ENCODE peak calls at places on chromosomes 12 and 14, in four cellular contexts. One of them, this sample, is unnamed.

GRCh38 chr12:103647267-103647666 is 60.2 kb downstream of the STAB2 start:
- DNase-seq in fibroblast of mammary gland: peak; percentile 87
- DNase-seq in BJ: peak; percentile 11
- DNase-seq in lower lobe of right lung: no peak
- DNase-seq in this sample: no peak

GRCh38 chr12:123293178-123293760 is 21.6 kb upstream of the CDK2AP1 start:
- DNase-seq in fibroblast of mammary gland: no peak
- DNase-seq in lower lobe of right lung: no peak
- DNase-seq in BJ: no peak
- DNase-seq in this sample: no peak

GRCh38 chr14:96052541-96053105 is 13.5 kb downstream of the C14orf132 start:
- DNase-seq in lower lobe of right lung: no peak
- DNase-seq in BJ: no peak
- DNase-seq in fibroblast of mammary gland: peak; percentile 43
- DNase-seq in this sample: no peak

GRCh38 chr14:74217672-74218448 is 21.4 kb upstream of the VSX2 start:
- DNase-seq in BJ: no peak
- DNase-seq in lower lobe of right lung: peak; percentile 82
- DNase-seq in fibroblast of mammary gland: peak; percentile 47
- DNase-seq in this sample: peak; percentile 4

GRCh38 chr14:90548455-90548854 is 151.6 kb downstream of the CALM1 start:
- DNase-seq in fibroblast of mammary gland: no peak
- DNase-seq in BJ: no peak
- DNase-seq in lower lobe of right lung: no peak
- DNase-seq in this sample: no peak

GRCh38 chr12:31749024-31749704 is 20.3 kb upstream of the AMN1 start:
- DNase-seq in fibroblast of mammary gland: peak; percentile 98
- DNase-seq in lower lobe of right lung: peak; percentile 67
- DNase-seq in BJ: peak; percentile 94
- DNase-seq in this sample: peak; percentile 86

GRCh38 chr12:113934946-113935345 is 31.2 kb downstream of the RBM19 start:
- DNase-seq in fibroblast of mammary gland: no peak
- DNase-seq in lower lobe of right lung: no peak
- DNase-seq in BJ: no peak
- DNase-seq in this sample: no peak

GRCh38 chr14:68628605-68629310 is 164.1 kb downstream of the ZFP36L1 start:
- DNase-seq in fibroblast of mammary gland: no peak
- DNase-seq in BJ: no peak
- DNase-seq in lower lobe of right lung: peak; percentile 72
- DNase-seq in this sample: no peak

GRCh38 chr12:44019118-44019517 is 183.2 kb downstream of the TMEM117 start:
- DNase-seq in lower lobe of right lung: no peak
- DNase-seq in fibroblast of mammary gland: no peak
- DNase-seq in BJ: no peak
- DNase-seq in this sample: no peak

GRCh38 chr14:64525354-64525753 is 15.2 kb upstream of the HSPA2 start:
- DNase-seq in fibroblast of mammary gland: no peak
- DNase-seq in lower lobe of right lung: no peak
- DNase-seq in BJ: no peak
- DNase-seq in this sample: no peak

GRCh38 chr12:12999959-13000615 is at the start of gene HEBP1:
- DNase-seq in fibroblast of mammary gland: peak; percentile 78
- DNase-seq in lower lobe of right lung: peak; percentile 96
- DNase-seq in BJ: no peak
- DNase-seq in this sample: peak; percentile 71
- TF ChIP-seq CTCF in fibroblast of mammary gland: no peak
- TF ChIP-seq CTCF in lower lobe of right lung: no peak
- TF ChIP-seq CTCF in BJ: no peak
- TF ChIP-seq CTCF in this sample: no peak

GRCh38 chr14:105325303-105325702 is 10.8 kb downstream of the PACS2 start:
- DNase-seq in BJ: no peak
- DNase-seq in fibroblast of mammary gland: no peak
- DNase-seq in lower lobe of right lung: no peak
- DNase-seq in this sample: no peak

GRCh38 chr14:105324871-105325270 is 10.3 kb downstream of the PACS2 start:
- DNase-seq in lower lobe of right lung: no peak
- DNase-seq in BJ: no peak
- DNase-seq in fibroblast of mammary gland: no peak
- DNase-seq in this sample: no peak

GRCh38 chr14:105323663-105324062 is 9.1 kb downstream of the PACS2 start:
- DNase-seq in fibroblast of mammary gland: no peak
- DNase-seq in BJ: no peak
- DNase-seq in lower lobe of right lung: no peak
- DNase-seq in this sample: no peak

GRCh38 chr14:105322791-105323556 is 8.4 kb downstream of the PACS2 start:
- DNase-seq in lower lobe of right lung: no peak
- DNase-seq in fibroblast of mammary gland: no peak
- DNase-seq in BJ: no peak
- DNase-seq in this sample: no peak

DNA sequence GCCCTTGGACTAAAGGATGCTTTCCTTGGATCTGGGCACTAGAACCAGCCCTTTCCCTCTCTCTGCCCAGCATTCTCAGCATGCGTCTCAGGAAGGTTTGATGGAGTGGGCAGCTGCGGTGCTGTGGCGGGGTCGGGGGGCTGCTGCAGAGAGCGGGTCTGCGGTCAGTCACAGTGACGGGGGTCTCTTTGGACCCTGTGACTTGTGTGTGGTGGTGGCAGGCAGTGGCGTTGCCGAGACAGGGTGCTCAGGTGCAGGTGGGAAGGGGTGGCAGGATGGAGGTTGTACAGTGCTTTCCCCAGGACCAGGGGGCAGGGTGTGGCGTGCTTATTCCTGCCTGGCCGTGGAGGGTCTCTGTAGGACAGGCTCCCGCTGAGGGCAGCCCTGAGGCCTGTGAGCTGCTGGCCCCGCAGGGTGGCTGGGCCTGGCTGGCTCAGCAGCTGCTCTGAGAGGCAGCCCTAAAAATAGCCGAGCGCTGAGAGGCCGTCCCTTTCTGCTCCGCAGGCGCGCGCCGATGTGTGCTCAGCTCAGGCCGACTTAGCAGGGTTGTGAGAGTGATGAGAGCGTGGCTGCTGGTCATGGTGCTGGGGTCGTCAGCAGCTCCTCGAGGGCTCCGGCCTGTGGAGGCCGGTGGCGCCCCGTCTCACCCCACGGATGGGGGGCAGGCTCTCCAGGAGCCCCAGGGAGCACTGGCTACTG is 9.7 kb downstream of the PACS2 start:
- DNase-seq in BJ: no peak
- DNase-seq in lower lobe of right lung: no peak
- DNase-seq in fibroblast of mammary gland: no peak
- DNase-seq in this sample: no peak
- TF ChIP-seq CTCF in BJ: no peak
- TF ChIP-seq CTCF in lower lobe of right lung: no peak
- TF ChIP-seq CTCF in fibroblast of mammary gland: no peak
- TF ChIP-seq CTCF in this sample: no peak

GRCh38 chr12:47825239-47825639 is 5.5 kb upstream of the HDAC7 start:
- DNase-seq in BJ: no peak
- DNase-seq in lower lobe of right lung: peak; percentile 78
- DNase-seq in fibroblast of mammary gland: no peak
- DNase-seq in this sample: no peak

GRCh38 chr12:47823422-47824086 is 3.9 kb upstream of the HDAC7 start:
- DNase-seq in fibroblast of mammary gland: no peak
- DNase-seq in BJ: no peak
- DNase-seq in lower lobe of right lung: no peak
- DNase-seq in this sample: no peak

GRCh38 chr12:47822863-47823262 is 3.2 kb upstream of the HDAC7 start:
- DNase-seq in lower lobe of right lung: no peak
- DNase-seq in fibroblast of mammary gland: no peak
- DNase-seq in BJ: no peak
- DNase-seq in this sample: no peak

GRCh38 chr12:47824198-47824597 is 4.5 kb upstream of the HDAC7 start:
- DNase-seq in lower lobe of right lung: no peak
- DNase-seq in BJ: no peak
- DNase-seq in fibroblast of mammary gland: no peak
- DNase-seq in this sample: no peak

DNA sequence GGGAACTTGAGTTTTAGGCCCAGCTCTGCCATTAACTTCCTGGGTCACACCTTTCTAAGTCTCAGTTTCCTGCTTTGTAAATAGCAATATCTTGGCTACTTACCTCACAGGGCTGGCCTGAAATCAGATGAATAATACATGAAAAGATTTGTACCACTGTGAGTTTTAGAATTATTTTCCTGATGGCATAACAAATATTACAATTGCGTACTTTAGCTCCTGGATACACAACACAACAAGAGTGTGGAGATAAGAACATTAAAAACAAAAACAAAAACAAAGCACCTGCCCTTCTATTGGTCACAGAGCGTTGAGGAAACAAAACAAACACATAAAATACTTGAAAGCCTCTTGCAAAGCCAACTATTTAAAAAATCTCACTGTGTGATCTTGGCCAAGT is 4.9 kb upstream of the HDAC7 start:
- DNase-seq in lower lobe of right lung: no peak
- DNase-seq in fibroblast of mammary gland: no peak
- DNase-seq in BJ: no peak
- DNase-seq in this sample: no peak
- TF ChIP-seq CTCF in lower lobe of right lung: no peak
- TF ChIP-seq CTCF in fibroblast of mammary gland: no peak
- TF ChIP-seq CTCF in BJ: no peak
- TF ChIP-seq CTCF in this sample: no peak

GRCh38 chr12:132827763-132828703 is 636 bp downstream of the GOLGA3 start:
- DNase-seq in BJ: peak; percentile 23
- DNase-seq in lower lobe of right lung: peak; percentile 64
- DNase-seq in fibroblast of mammary gland: peak; percentile 88
- DNase-seq in this sample: peak; percentile 30
- TF ChIP-seq CTCF in BJ: no peak
- TF ChIP-seq CTCF in lower lobe of right lung: no peak
- TF ChIP-seq CTCF in fibroblast of mammary gland: no peak
- TF ChIP-seq CTCF in this sample: no peak

This sample was measured in AG04450.